ENCODE peak calls at places on chromosomes 5 and 9, in six cellular contexts. One of them, this sample, is unnamed.

GRCh38 chr5:44614845-44615244 is 193.9 kb upstream of the MRPS30 start:
- DNase-seq in COR-L47: no peak
- DNase-seq in stimulated activated CD8-positive, alpha-beta memory T cell treated with anti-CD3 and anti-CD28 coated beads, Interleukin-15, amount 100 ng/mL, for 24 hours: no peak
- DNase-seq in A549: no peak
- DNase-seq in GM23248: no peak
- DNase-seq in stimulated activated CD4-positive, alpha-beta T cell treated with anti-CD3 and anti-CD28 coated beads, Interleukin-2, amount 100 ng/mL, for 4 hours: no peak
- DNase-seq in this sample: no peak

GRCh38 chr5:96321371-96321770 is 111.7 kb downstream of the PCSK1 start:
- DNase-seq in stimulated activated CD8-positive, alpha-beta memory T cell treated with anti-CD3 and anti-CD28 coated beads, Interleukin-15, amount 100 ng/mL, for 24 hours: no peak
- DNase-seq in COR-L47: no peak
- DNase-seq in stimulated activated CD4-positive, alpha-beta T cell treated with anti-CD3 and anti-CD28 coated beads, Interleukin-2, amount 100 ng/mL, for 4 hours: no peak
- DNase-seq in GM23248: peak
- DNase-seq in A549: no peak
- DNase-seq in this sample: no peak

GRCh38 chr9:110626109-110626829 is 42.3 kb upstream of the MUSK start:
- DNase-seq in GM23248: peak
- DNase-seq in A549: no peak
- DNase-seq in stimulated activated CD4-positive, alpha-beta T cell treated with anti-CD3 and anti-CD28 coated beads, Interleukin-2, amount 100 ng/mL, for 4 hours: no peak
- DNase-seq in COR-L47: no peak
- DNase-seq in stimulated activated CD8-positive, alpha-beta memory T cell treated with anti-CD3 and anti-CD28 coated beads, Interleukin-15, amount 100 ng/mL, for 24 hours: no peak
- DNase-seq in this sample: no peak

GRCh38 chr5:80920333-80920732 is 39.8 kb upstream of the RASGRF2 start:
- DNase-seq in stimulated activated CD8-positive, alpha-beta memory T cell treated with anti-CD3 and anti-CD28 coated beads, Interleukin-15, amount 100 ng/mL, for 24 hours: no peak
- DNase-seq in COR-L47: no peak
- DNase-seq in A549: no peak
- DNase-seq in stimulated activated CD4-positive, alpha-beta T cell treated with anti-CD3 and anti-CD28 coated beads, Interleukin-2, amount 100 ng/mL, for 4 hours: no peak
- DNase-seq in GM23248: no peak
- DNase-seq in this sample: no peak

GRCh38 chr9:125341566-125341965 is 79.9 kb downstream of the GAPVD1 start:
- DNase-seq in stimulated activated CD8-positive, alpha-beta memory T cell treated with anti-CD3 and anti-CD28 coated beads, Interleukin-15, amount 100 ng/mL, for 24 hours: no peak
- DNase-seq in GM23248: no peak
- DNase-seq in stimulated activated CD4-positive, alpha-beta T cell treated with anti-CD3 and anti-CD28 coated beads, Interleukin-2, amount 100 ng/mL, for 4 hours: no peak
- DNase-seq in A549: no peak
- DNase-seq in COR-L47: no peak
- DNase-seq in this sample: no peak

GRCh38 chr9:113907282-113907681 is 31.2 kb downstream of the ZNF618 start:
- DNase-seq in GM23248: no peak
- DNase-seq in COR-L47: no peak
- DNase-seq in stimulated activated CD4-positive, alpha-beta T cell treated with anti-CD3 and anti-CD28 coated beads, Interleukin-2, amount 100 ng/mL, for 4 hours: no peak
- DNase-seq in stimulated activated CD8-positive, alpha-beta memory T cell treated with anti-CD3 and anti-CD28 coated beads, Interleukin-15, amount 100 ng/mL, for 24 hours: no peak
- DNase-seq in A549: no peak
- DNase-seq in this sample: no peak

GRCh38 chr5:132058646-132059042 is 1.8 kb upstream of the IL3 start:
- DNase-seq in COR-L47: no peak
- DNase-seq in GM23248: no peak
- DNase-seq in stimulated activated CD8-positive, alpha-beta memory T cell treated with anti-CD3 and anti-CD28 coated beads, Interleukin-15, amount 100 ng/mL, for 24 hours: no peak
- DNase-seq in stimulated activated CD4-positive, alpha-beta T cell treated with anti-CD3 and anti-CD28 coated beads, Interleukin-2, amount 100 ng/mL, for 4 hours: no peak
- DNase-seq in A549: no peak
- DNase-seq in this sample: no peak

GRCh38 chr5:149552761-149553160 is 1.5 kb upstream of the CSNK1A1 start:
- DNase-seq in stimulated activated CD8-positive, alpha-beta memory T cell treated with anti-CD3 and anti-CD28 coated beads, Interleukin-15, amount 100 ng/mL, for 24 hours: no peak
- DNase-seq in COR-L47: no peak
- DNase-seq in A549: no peak
- DNase-seq in stimulated activated CD4-positive, alpha-beta T cell treated with anti-CD3 and anti-CD28 coated beads, Interleukin-2, amount 100 ng/mL, for 4 hours: no peak
- DNase-seq in GM23248: no peak
- DNase-seq in this sample: no peak

GRCh38 chr9:127555830-127556820 is 56.0 kb upstream of the STXBP1 start:
- DNase-seq in stimulated activated CD4-positive, alpha-beta T cell treated with anti-CD3 and anti-CD28 coated beads, Interleukin-2, amount 100 ng/mL, for 4 hours: peak
- DNase-seq in stimulated activated CD8-positive, alpha-beta memory T cell treated with anti-CD3 and anti-CD28 coated beads, Interleukin-15, amount 100 ng/mL, for 24 hours: no peak
- DNase-seq in COR-L47: no peak
- DNase-seq in A549: peak
- DNase-seq in GM23248: peak
- DNase-seq in this sample: no peak

GRCh38 chr5:80784451-80784850 is 129.7 kb upstream of the DHFR start:
- DNase-seq in stimulated activated CD4-positive, alpha-beta T cell treated with anti-CD3 and anti-CD28 coated beads, Interleukin-2, amount 100 ng/mL, for 4 hours: no peak
- DNase-seq in GM23248: no peak
- DNase-seq in COR-L47: no peak
- DNase-seq in stimulated activated CD8-positive, alpha-beta memory T cell treated with anti-CD3 and anti-CD28 coated beads, Interleukin-15, amount 100 ng/mL, for 24 hours: no peak
- DNase-seq in A549: no peak
- DNase-seq in this sample: peak

GRCh38 chr5:139731281-139731680 is 64.3 kb upstream of the PSD2 start:
- DNase-seq in A549: no peak
- DNase-seq in GM23248: no peak
- DNase-seq in COR-L47: no peak
- DNase-seq in stimulated activated CD4-positive, alpha-beta T cell treated with anti-CD3 and anti-CD28 coated beads, Interleukin-2, amount 100 ng/mL, for 4 hours: no peak
- DNase-seq in stimulated activated CD8-positive, alpha-beta memory T cell treated with anti-CD3 and anti-CD28 coated beads, Interleukin-15, amount 100 ng/mL, for 24 hours: no peak
- DNase-seq in this sample: no peak

GRCh38 chr9:121598167-121599000 is 53.0 kb upstream of the DAB2IP start:
- DNase-seq in COR-L47: no peak
- DNase-seq in stimulated activated CD4-positive, alpha-beta T cell treated with anti-CD3 and anti-CD28 coated beads, Interleukin-2, amount 100 ng/mL, for 4 hours: no peak
- DNase-seq in A549: no peak
- DNase-seq in GM23248: peak
- DNase-seq in stimulated activated CD8-positive, alpha-beta memory T cell treated with anti-CD3 and anti-CD28 coated beads, Interleukin-15, amount 100 ng/mL, for 24 hours: no peak
- DNase-seq in this sample: no peak

GRCh38 chr5:65816729-65817128 is 94.7 kb downstream of the NLN start:
- DNase-seq in GM23248: no peak
- DNase-seq in stimulated activated CD8-positive, alpha-beta memory T cell treated with anti-CD3 and anti-CD28 coated beads, Interleukin-15, amount 100 ng/mL, for 24 hours: no peak
- DNase-seq in A549: no peak
- DNase-seq in stimulated activated CD4-positive, alpha-beta T cell treated with anti-CD3 and anti-CD28 coated beads, Interleukin-2, amount 100 ng/mL, for 4 hours: no peak
- DNase-seq in COR-L47: no peak
- DNase-seq in this sample: no peak

GRCh38 chr5:67221487-67222242 is 25.1 kb upstream of the CD180 start:
- DNase-seq in stimulated activated CD8-positive, alpha-beta memory T cell treated with anti-CD3 and anti-CD28 coated beads, Interleukin-15, amount 100 ng/mL, for 24 hours: no peak
- DNase-seq in stimulated activated CD4-positive, alpha-beta T cell treated with anti-CD3 and anti-CD28 coated beads, Interleukin-2, amount 100 ng/mL, for 4 hours: no peak
- DNase-seq in A549: no peak
- DNase-seq in GM23248: no peak
- DNase-seq in COR-L47: no peak
- DNase-seq in this sample: no peak

GRCh38 chr9:78230761-78231160 is 5.1 kb upstream of the CEP78 start:
- DNase-seq in stimulated activated CD4-positive, alpha-beta T cell treated with anti-CD3 and anti-CD28 coated beads, Interleukin-2, amount 100 ng/mL, for 4 hours: no peak
- DNase-seq in COR-L47: no peak
- DNase-seq in GM23248: no peak
- DNase-seq in A549: no peak
- DNase-seq in stimulated activated CD8-positive, alpha-beta memory T cell treated with anti-CD3 and anti-CD28 coated beads, Interleukin-15, amount 100 ng/mL, for 24 hours: no peak
- DNase-seq in this sample: no peak

GRCh38 chr5:61603211-61603908 is 271.3 kb downstream of the ZSWIM6 start:
- DNase-seq in GM23248: peak
- DNase-seq in stimulated activated CD8-positive, alpha-beta memory T cell treated with anti-CD3 and anti-CD28 coated beads, Interleukin-15, amount 100 ng/mL, for 24 hours: no peak
- DNase-seq in COR-L47: no peak
- DNase-seq in A549: peak
- DNase-seq in stimulated activated CD4-positive, alpha-beta T cell treated with anti-CD3 and anti-CD28 coated beads, Interleukin-2, amount 100 ng/mL, for 4 hours: no peak
- DNase-seq in this sample: no peak

GRCh38 chr5:11998397-11998796 is 94.2 kb upstream of the CTNND2 start:
- DNase-seq in stimulated activated CD8-positive, alpha-beta memory T cell treated with anti-CD3 and anti-CD28 coated beads, Interleukin-15, amount 100 ng/mL, for 24 hours: no peak
- DNase-seq in stimulated activated CD4-positive, alpha-beta T cell treated with anti-CD3 and anti-CD28 coated beads, Interleukin-2, amount 100 ng/mL, for 4 hours: no peak
- DNase-seq in GM23248: no peak
- DNase-seq in COR-L47: no peak
- DNase-seq in A549: no peak
- DNase-seq in this sample: no peak

GRCh38 chr5:33375900-33376299 is 64.9 kb upstream of the TARS1 start:
- DNase-seq in COR-L47: no peak
- DNase-seq in GM23248: no peak
- DNase-seq in A549: no peak
- DNase-seq in stimulated activated CD8-positive, alpha-beta memory T cell treated with anti-CD3 and anti-CD28 coated beads, Interleukin-15, amount 100 ng/mL, for 24 hours: no peak
- DNase-seq in stimulated activated CD4-positive, alpha-beta T cell treated with anti-CD3 and anti-CD28 coated beads, Interleukin-2, amount 100 ng/mL, for 4 hours: no peak
- DNase-seq in this sample: no peak

GRCh38 chr5:177304392-177305119 is 957 bp downstream of the PRELID1 start:
- DNase-seq in COR-L47: no peak
- DNase-seq in stimulated activated CD8-positive, alpha-beta memory T cell treated with anti-CD3 and anti-CD28 coated beads, Interleukin-15, amount 100 ng/mL, for 24 hours: no peak
- DNase-seq in GM23248: peak
- DNase-seq in A549: no peak
- DNase-seq in stimulated activated CD4-positive, alpha-beta T cell treated with anti-CD3 and anti-CD28 coated beads, Interleukin-2, amount 100 ng/mL, for 4 hours: no peak
- DNase-seq in this sample: no peak

GRCh38 chr9:136209232-136209631 is 4.3 kb upstream of the LHX3 start:
- DNase-seq in GM23248: no peak
- DNase-seq in A549: no peak
- DNase-seq in COR-L47: no peak
- DNase-seq in stimulated activated CD8-positive, alpha-beta memory T cell treated with anti-CD3 and anti-CD28 coated beads, Interleukin-15, amount 100 ng/mL, for 24 hours: no peak
- DNase-seq in stimulated activated CD4-positive, alpha-beta T cell treated with anti-CD3 and anti-CD28 coated beads, Interleukin-2, amount 100 ng/mL, for 4 hours: no peak
- DNase-seq in this sample: no peak

GRCh38 chr5:33612386-33612785 is 171.6 kb downstream of the TARS1 start:
- DNase-seq in stimulated activated CD8-positive, alpha-beta memory T cell treated with anti-CD3 and anti-CD28 coated beads, Interleukin-15, amount 100 ng/mL, for 24 hours: no peak
- DNase-seq in A549: no peak
- DNase-seq in GM23248: peak
- DNase-seq in COR-L47: no peak
- DNase-seq in stimulated activated CD4-positive, alpha-beta T cell treated with anti-CD3 and anti-CD28 coated beads, Interleukin-2, amount 100 ng/mL, for 4 hours: no peak
- DNase-seq in this sample: no peak

GRCh38 chr9:136964171-136964689 is 12.2 kb downstream of the LCN12 start:
- DNase-seq in A549: no peak
- DNase-seq in COR-L47: peak
- DNase-seq in stimulated activated CD8-positive, alpha-beta memory T cell treated with anti-CD3 and anti-CD28 coated beads, Interleukin-15, amount 100 ng/mL, for 24 hours: no peak
- DNase-seq in GM23248: no peak
- DNase-seq in stimulated activated CD4-positive, alpha-beta T cell treated with anti-CD3 and anti-CD28 coated beads, Interleukin-2, amount 100 ng/mL, for 4 hours: no peak
- DNase-seq in this sample: peak

GRCh38 chr5:173472784-173473278 is 143.6 kb downstream of the BOD1 start:
- DNase-seq in A549: no peak
- DNase-seq in stimulated activated CD4-positive, alpha-beta T cell treated with anti-CD3 and anti-CD28 coated beads, Interleukin-2, amount 100 ng/mL, for 4 hours: no peak
- DNase-seq in COR-L47: no peak
- DNase-seq in stimulated activated CD8-positive, alpha-beta memory T cell treated with anti-CD3 and anti-CD28 coated beads, Interleukin-15, amount 100 ng/mL, for 24 hours: no peak
- DNase-seq in GM23248: peak
- DNase-seq in this sample: no peak

GRCh38 chr9:125430611-125431305 is 169.1 kb downstream of the GAPVD1 start:
- DNase-seq in A549: no peak
- DNase-seq in stimulated activated CD8-positive, alpha-beta memory T cell treated with anti-CD3 and anti-CD28 coated beads, Interleukin-15, amount 100 ng/mL, for 24 hours: no peak
- DNase-seq in GM23248: no peak
- DNase-seq in stimulated activated CD4-positive, alpha-beta T cell treated with anti-CD3 and anti-CD28 coated beads, Interleukin-2, amount 100 ng/mL, for 4 hours: no peak
- DNase-seq in COR-L47: no peak
- DNase-seq in this sample: no peak

GRCh38 chr9:136079211-136079915 is 15.7 kb downstream of the NACC2 start:
- DNase-seq in GM23248: no peak
- DNase-seq in stimulated activated CD4-positive, alpha-beta T cell treated with anti-CD3 and anti-CD28 coated beads, Interleukin-2, amount 100 ng/mL, for 4 hours: no peak
- DNase-seq in COR-L47: peak
- DNase-seq in stimulated activated CD8-positive, alpha-beta memory T cell treated with anti-CD3 and anti-CD28 coated beads, Interleukin-15, amount 100 ng/mL, for 24 hours: no peak
- DNase-seq in A549: no peak
- DNase-seq in this sample: no peak

GRCh38 chr9:70091553-70091952 is 47.9 kb downstream of the MAMDC2 start:
- DNase-seq in stimulated activated CD8-positive, alpha-beta memory T cell treated with anti-CD3 and anti-CD28 coated beads, Interleukin-15, amount 100 ng/mL, for 24 hours: no peak
- DNase-seq in COR-L47: peak
- DNase-seq in A549: no peak
- DNase-seq in GM23248: no peak
- DNase-seq in stimulated activated CD4-positive, alpha-beta T cell treated with anti-CD3 and anti-CD28 coated beads, Interleukin-2, amount 100 ng/mL, for 4 hours: no peak
- DNase-seq in this sample: peak

GRCh38 chr5:39437469-39437868 is 12.7 kb upstream of the DAB2 start:
- DNase-seq in stimulated activated CD4-positive, alpha-beta T cell treated with anti-CD3 and anti-CD28 coated beads, Interleukin-2, amount 100 ng/mL, for 4 hours: no peak
- DNase-seq in A549: no peak
- DNase-seq in GM23248: no peak
- DNase-seq in stimulated activated CD8-positive, alpha-beta memory T cell treated with anti-CD3 and anti-CD28 coated beads, Interleukin-15, amount 100 ng/mL, for 24 hours: no peak
- DNase-seq in COR-L47: no peak
- DNase-seq in this sample: no peak

GRCh38 chr9:73152445-73152844 is 780 bp downstream of the ANXA1 start:
- DNase-seq in stimulated activated CD4-positive, alpha-beta T cell treated with anti-CD3 and anti-CD28 coated beads, Interleukin-2, amount 100 ng/mL, for 4 hours: no peak
- DNase-seq in GM23248: peak
- DNase-seq in A549: no peak
- DNase-seq in COR-L47: no peak
- DNase-seq in stimulated activated CD8-positive, alpha-beta memory T cell treated with anti-CD3 and anti-CD28 coated beads, Interleukin-15, amount 100 ng/mL, for 24 hours: no peak
- DNase-seq in this sample: no peak

GRCh38 chr5:140549237-140550144 is 2.0 kb downstream of the EIF4EBP3 start:
- DNase-seq in A549: no peak
- DNase-seq in stimulated activated CD8-positive, alpha-beta memory T cell treated with anti-CD3 and anti-CD28 coated beads, Interleukin-15, amount 100 ng/mL, for 24 hours: no peak
- DNase-seq in COR-L47: no peak
- DNase-seq in stimulated activated CD4-positive, alpha-beta T cell treated with anti-CD3 and anti-CD28 coated beads, Interleukin-2, amount 100 ng/mL, for 4 hours: no peak
- DNase-seq in GM23248: peak
- DNase-seq in this sample: no peak

GRCh38 chr5:133884525-133885311 is 83.7 kb downstream of the C5orf15 start:
- DNase-seq in stimulated activated CD4-positive, alpha-beta T cell treated with anti-CD3 and anti-CD28 coated beads, Interleukin-2, amount 100 ng/mL, for 4 hours: no peak
- DNase-seq in stimulated activated CD8-positive, alpha-beta memory T cell treated with anti-CD3 and anti-CD28 coated beads, Interleukin-15, amount 100 ng/mL, for 24 hours: no peak
- DNase-seq in A549: no peak
- DNase-seq in GM23248: no peak
- DNase-seq in COR-L47: no peak
- DNase-seq in this sample: no peak

GRCh38 chr5:135174315-135175096 is 140.5 kb upstream of the PITX1 start:
- DNase-seq in stimulated activated CD4-positive, alpha-beta T cell treated with anti-CD3 and anti-CD28 coated beads, Interleukin-2, amount 100 ng/mL, for 4 hours: no peak
- DNase-seq in GM23248: no peak
- DNase-seq in COR-L47: no peak
- DNase-seq in stimulated activated CD8-positive, alpha-beta memory T cell treated with anti-CD3 and anti-CD28 coated beads, Interleukin-15, amount 100 ng/mL, for 24 hours: no peak
- DNase-seq in A549: no peak
- DNase-seq in this sample: no peak